ENCODE peak calls at places on chromosomes 5 and 9, in nine cellular contexts. M is BE2C; N is KBM-7; Y is activated CD4-positive, alpha-beta T cell treated with anti-CD3 and anti-CD28 coated beads for 4 hours; W is pulmonary artery endothelial cell; I is renal cortical epithelial cell; U is GM13977; O is naive thymus-derived CD8-positive, alpha-beta T cell; X is IMR-90. P is an unnamed sample.

GRCh38 chr9:109274768-109275596 is 45.9 kb downstream of the EPB41L4B start:
- DNase-seq in N (no peak), Y (no peak), O (no peak), M (no peak), X (no peak), W (no peak), U (no peak), I (no peak), P (no peak)

GRCh38 chr5:93099902-93100347 is 481.1 kb downstream of the NR2F1-AS1 start:
- DNase-seq in I (no peak), M (no peak), U (no peak), O (no peak), W (no peak), X (no peak), Y (no peak), N (no peak), P (no peak)

GRCh38 chr5:151555760-151556576 is 35.2 kb downstream of the FAT2 start:
- DNase-seq in X (no peak), Y (no peak), W (no peak), I (no peak), O (no peak), M (no peak), N (no peak), U (no peak), P (no peak)

GRCh38 chr9:121350993-121351561 is 19.0 kb downstream of the STOM start:
- DNase-seq in X (peak), O (no peak), N (peak), I (peak), W (peak), Y (no peak), U (no peak), M (peak), P (no peak)

GRCh38 chr5:54515634-54516033 is 1.9 kb upstream of the SNX18 start:
- DNase-seq in O (no peak), I (no peak), W (no peak), X (no peak), U (no peak), Y (no peak), M (no peak), N (no peak), P (no peak)

GRCh38 chr5:146717951-146718350 is 160.6 kb downstream of the PPP2R2B start:
- DNase-seq in W (no peak), X (no peak), O (no peak), U (no peak), N (no peak), Y (no peak), I (no peak), M (no peak), P (no peak)

GRCh38 chr9:112179816-112180215 is 4.7 kb upstream of the SUSD1 start:
- DNase-seq in O (no peak), Y (no peak), X (no peak), U (no peak), N (no peak), W (no peak), M (no peak), I (no peak), P (no peak)

GRCh38 chr5:1983401-1983800 is 100.7 kb upstream of the IRX4 start:
- DNase-seq in U (no peak), X (no peak), Y (no peak), N (no peak), I (no peak), M (no peak), W (no peak), O (no peak), P (no peak)

GRCh38 chr5:157903117-157903450 is 44.1 kb upstream of the CLINT1 start:
- DNase-seq in Y (no peak), U (no peak), M (no peak), O (no peak), N (no peak), X (peak), W (no peak), I (no peak), P (no peak)

GRCh38 chr9:107020040-107020530 is 157.1 kb downstream of the ZNF462 start:
- DNase-seq in W (no peak), O (no peak), Y (no peak), X (peak), U (no peak), M (no peak), I (peak), N (no peak), P (no peak)

GRCh38 chr9:70947086-70947485 is 174.3 kb downstream of the TRPM3 start:
- DNase-seq in Y (no peak), W (no peak), I (peak), X (peak), O (no peak), U (no peak), M (no peak), N (no peak), P (no peak)

GRCh38 chr9:29555452-29555851 is 1982.2 kb upstream of the C9orf72 start:
- DNase-seq in I (no peak), O (no peak), X (no peak), W (no peak), N (peak), M (no peak), Y (no peak), U (no peak), P (no peak)

GRCh38 chr5:170306381-170306790 is 8.8 kb upstream of the LCP2 start:
- DNase-seq in Y (no peak), U (no peak), O (no peak), I (no peak), X (peak), M (peak), N (no peak), W (no peak), P (no peak)

GRCh38 chr5:380701-381309 is 59.3 kb downstream of the AHRR start:
- DNase-seq in U (no peak), N (no peak), Y (no peak), O (no peak), M (no peak), I (no peak), X (no peak), W (no peak), P (no peak)

GRCh38 chr9:79781263-79781662 is 209.5 kb downstream of the TLE4 start:
- DNase-seq in Y (no peak), U (no peak), N (no peak), M (no peak), X (no peak), W (no peak), O (no peak), I (no peak), P (no peak)

GRCh38 chr5:103452089-103452488 is 110.5 kb downstream of the NUDT12 start:
- DNase-seq in I (no peak), Y (no peak), M (peak), O (no peak), N (no peak), X (no peak), U (no peak), W (no peak), P (no peak)

GRCh38 chr9:20513126-20513913 is 109.0 kb downstream of the MLLT3 start:
- DNase-seq in U (no peak), O (no peak), N (no peak), W (no peak), M (no peak), Y (no peak), I (peak), X (peak), P (no peak)

GRCh38 chr9:9914174-9914573 is 698.6 kb downstream of the PTPRD start:
- DNase-seq in X (no peak), I (no peak), Y (no peak), N (no peak), U (no peak), W (no peak), M (no peak), O (no peak), P (no peak)

GRCh38 chr5:95631991-95632675 is 12.2 kb downstream of the GPR150 start:
- DNase-seq in N (peak), X (peak), O (no peak), M (no peak), W (peak), I (peak), U (no peak), Y (peak), P (peak)

GRCh38 chr9:112890106-112891081 is at the start of gene SLC46A2:
- DNase-seq in O (no peak), N (no peak), M (no peak), W (no peak), U (no peak), I (no peak), X (no peak), Y (no peak), P (no peak)

GRCh38 chr5:102312586-102312985 is 16.5 kb upstream of the SLCO4C1 start:
- DNase-seq in O (no peak), I (peak), U (no peak), Y (no peak), N (peak), X (no peak), W (no peak), M (no peak), P (no peak)

GRCh38 chr9:72305102-72305546 is 59.9 kb downstream of the ZFAND5 start:
- DNase-seq in X (peak), U (no peak), M (peak), I (peak), O (no peak), Y (peak), N (peak), W (peak), P (no peak)

GRCh38 chr9:83992407-83992806 is 11.8 kb downstream of the RMI1 start:
- DNase-seq in Y (no peak), O (no peak), W (no peak), U (no peak), M (no peak), N (no peak), I (peak), X (peak), P (no peak)

GRCh38 chr9:133238272-133238850 is 29.3 kb upstream of the OBP2B start:
- DNase-seq in Y (no peak), O (peak), M (no peak), I (no peak), N (peak), W (no peak), U (peak), X (no peak), P (no peak)

GRCh38 chr5:178487911-178488310 is 102.3 kb downstream of the COL23A1 start:
- DNase-seq in X (no peak), O (no peak), W (no peak), U (no peak), Y (no peak), M (no peak), I (no peak), N (no peak), P (no peak)

GRCh38 chr5:178474562-178475184 is 115.5 kb downstream of the COL23A1 start:
- DNase-seq in N (no peak), I (peak), M (no peak), Y (no peak), U (no peak), O (no peak), W (no peak), X (no peak), P (no peak)

GRCh38 chr9:106829666-106830408 is 33.1 kb upstream of the ZNF462 start:
- DNase-seq in X (no peak), N (no peak), I (no peak), Y (no peak), O (no peak), W (no peak), U (no peak), M (no peak), P (no peak)

GRCh38 chr5:14263700-14264099 is 120.6 kb downstream of the TRIO start:
- DNase-seq in W (no peak), Y (no peak), X (no peak), N (no peak), I (no peak), U (no peak), M (no peak), O (no peak), P (no peak)

P was measured in stimulated activated naive CD4-positive, alpha-beta T cell.